ENCODE peak calls at places on chromosomes 13 and 19, in four cellular contexts. L, I, P and M are unnamed samples. For H3K4me1, the result is how much of the 10 kb centered on the place peaks cover.

GRCh38 chr13:21528616-21529015 is 69.5 kb upstream of the ZDHHC20 start:
- DNase-seq in L (no peak), I (no peak), P (no peak), M (no peak)

GRCh38 chr13:73220966-73221720 is 162.3 kb downstream of the KLF5 start:
- DNase-seq in L (no peak), P (no peak), I (peak), M (no peak)

GRCh38 chr13:78572459-78572858 is 30.9 kb downstream of the POU4F1 start:
- DNase-seq in L (no peak), I (no peak), P (no peak), M (no peak)

GRCh38 chr13:85314686-85315085 is 484.5 kb downstream of the SLITRK6 start:
- DNase-seq in I (no peak), P (no peak), L (no peak), M (no peak)

GRCh38 chr19:29532097-29532496 is 6.3 kb downstream of the VSTM2B start:
- DNase-seq in P (no peak), I (no peak), L (no peak), M (no peak)

GRCh38 chr13:65260938-65261880 is 1968.9 kb downstream of the PCDH9 start:
- DNase-seq in I (no peak), P (no peak), L (no peak), M (no peak)

GRCh38 chr19:51002542-51003311 is 1.3 kb upstream of the KLK8 start:
- DNase-seq in I (no peak), L (peak), P (peak), M (peak)

GRCh38 chr19:41218615-41219507 is at the start of gene AXL:
- DNase-seq in L (peak), P (peak), I (peak), M (peak)

GRCh38 chr13:39034085-39034484 is 3.8 kb downstream of the PROSER1 start:
- DNase-seq in I (no peak), L (no peak), P (no peak), M (no peak)

GRCh38 chr19:47240996-47241918 is 10.3 kb upstream of the BBC3 start:
- DNase-seq in L (peak), P (peak), I (peak), M (peak)

GRCh38 chr13:61664821-61665705 is 249.4 kb upstream of the PCDH20 start:
- DNase-seq in P (peak), I (no peak), L (no peak), M (no peak)

GRCh38 chr13:75927183-75927582 is 291.1 kb downstream of the LMO7 start:
- DNase-seq in P (no peak), L (no peak), I (no peak), M (no peak)

GRCh38 chr13:32645854-32646253 is 59.6 kb downstream of the PDS5B start:
- DNase-seq in P (no peak), I (no peak), L (no peak), M (no peak)

GRCh38 chr19:44649578-44650145 is 6.0 kb downstream of the PVR start:
- DNase-seq in I (no peak), P (no peak), L (no peak), M (no peak)

GRCh38 chr19:42306646-42307045 is 4.2 kb upstream of the PAFAH1B3 start:
- DNase-seq in I (no peak), P (no peak), L (no peak), M (no peak)

GRCh38 chr19:49894879-49895565 is 1.7 kb downstream of the IL4I1 start:
- DNase-seq in P (no peak), I (no peak), L (no peak), M (no peak)

GRCh38 chr13:97003071-97003470 is 8.8 kb upstream of the OXGR1 start:
- DNase-seq in L (no peak), I (no peak), P (no peak), M (no peak)

GRCh38 chr13:79382545-79383275 is 23.3 kb downstream of the RBM26 start:
- DNase-seq in I (no peak), P (no peak), L (no peak), M (no peak)

GRCh38 chr13:33262997-33263396 is 22.6 kb downstream of the STARD13 start:
- DNase-seq in I (no peak), P (no peak), L (no peak), M (no peak)

GRCh38 chr19:40605201-40605971 is 4.2 kb downstream of the LTBP4 start:
- DNase-seq in I (peak), L (no peak), P (peak), M (peak)

GRCh38 chr19:5332501-5332900 is 8.1 kb downstream of the PTPRS start:
- DNase-seq in I (no peak), P (no peak), L (no peak), M (no peak)

GRCh38 chr13:42747399-42747873 is 33.9 kb upstream of the FAM216B start:
- DNase-seq in L (no peak), I (no peak), P (no peak), M (no peak)

GRCh38 chr13:77896536-77896935 is 22.1 kb downstream of the EDNRB start:
- DNase-seq in L (no peak), P (no peak), I (no peak), M (no peak)

GRCh38 chr13:98598043-98598442 is 21.1 kb upstream of the STK24 start:
- DNase-seq in L (no peak), I (no peak), P (no peak), M (no peak)

GRCh38 chr13:30477346-30478235 is 11.9 kb upstream of the HMGB1 start:
- DNase-seq in P (no peak), I (no peak), L (no peak), M (no peak)

GRCh38 chr13:86002921-86003488 is 203.8 kb upstream of the SLITRK6 start:
- DNase-seq in I (no peak), P (no peak), L (no peak), M (no peak)

GRCh38 chr19:35712910-35713845 is 4.6 kb upstream of the KMT2B start:
- DNase-seq in I (peak), P (no peak), L (no peak), M (no peak)

GRCh38 chr13:20546559-20546958 is 20.4 kb upstream of the IFT88 start:
- DNase-seq in L (no peak), P (no peak), I (no peak), M (no peak)

DNA sequence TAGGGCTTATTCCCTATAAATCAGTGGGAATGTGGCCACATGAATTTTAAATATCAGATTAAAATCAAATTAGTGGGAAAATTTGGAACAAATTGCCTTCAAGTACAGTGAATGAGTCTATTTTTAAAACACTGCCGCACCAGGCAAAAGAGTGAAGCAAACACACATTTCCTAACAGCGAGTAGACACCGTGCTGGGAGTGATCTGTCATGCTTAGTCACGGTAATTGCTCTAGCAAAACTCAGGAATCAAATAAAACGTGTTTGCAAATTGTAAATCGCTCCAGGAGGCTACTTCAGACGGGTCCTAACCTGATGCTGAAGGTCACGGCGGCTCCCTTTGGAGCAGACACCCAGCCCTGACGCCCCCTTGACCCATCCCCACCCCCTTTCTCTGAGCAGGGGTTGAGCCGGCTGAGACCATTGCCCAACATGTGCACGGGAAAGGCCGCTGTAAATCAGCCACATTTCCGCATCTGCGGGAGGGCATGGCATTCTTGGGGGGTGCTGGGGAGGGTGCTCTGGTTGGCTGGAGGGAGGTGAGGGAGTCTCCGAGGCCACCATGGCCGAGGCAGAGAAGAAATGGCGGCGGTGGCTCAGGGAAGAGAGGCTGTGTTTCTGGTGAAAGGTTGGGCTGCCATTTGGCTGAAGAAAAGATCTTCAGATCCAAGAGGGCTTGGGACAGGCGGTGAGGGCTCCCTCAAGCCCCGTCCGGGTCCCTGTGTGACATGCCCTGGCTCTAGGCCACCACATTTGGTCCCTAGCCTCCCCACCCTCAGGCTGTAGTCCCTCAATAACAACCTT is 8.9 kb downstream of the CEBPA start:
- DNase-seq in P (no peak), L (no peak), I (peak), M (no peak)
- TF ChIP-seq POLR2AphosphoS5 in P (no peak), L (no peak), I (no peak), M (no peak)

DNA sequence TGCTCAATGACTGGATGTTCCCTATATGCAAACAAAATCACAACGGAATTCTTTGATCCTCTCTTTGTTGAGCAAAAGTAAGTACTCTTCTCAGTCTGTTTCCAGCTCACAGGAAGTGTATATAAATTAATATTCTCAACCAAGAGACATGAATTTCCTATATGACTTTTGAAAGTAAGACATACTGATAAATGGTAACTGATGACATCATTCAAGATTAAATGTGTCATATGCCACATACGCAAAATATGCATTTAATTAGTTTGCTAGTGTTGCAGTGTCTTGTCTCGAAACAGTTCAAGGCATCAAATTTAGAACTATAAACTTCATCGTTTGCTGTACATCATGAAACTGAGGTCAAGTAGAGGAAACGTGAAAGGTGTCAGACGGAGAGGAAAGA is 7.9 kb downstream of the CLDN10 start:
- DNase-seq in P (no peak), L (no peak), I (no peak), M (no peak)
- H3K4me1 ChIP-seq in P (under half), L (under half), I (under half), M (under half)

GRCh38 chr19:10717356-10718204 is at the start of gene DNM2:
- DNase-seq in I (peak), L (peak), P (peak), M (peak)
- TF ChIP-seq POLR2A in I (peak), L (peak), P (peak), M (peak)

GRCh38 chr19:7010722-7011593 is 10.3 kb downstream of the MBD3L2B start:
- DNase-seq in P (no peak), I (no peak), L (no peak), M (no peak)

GRCh38 chr19:7007859-7008258 is 13.4 kb downstream of the MBD3L2B start:
- DNase-seq in I (no peak), L (no peak), P (no peak), M (no peak)

GRCh38 chr19:7018828-7019227 is 2.4 kb downstream of the MBD3L2B start:
- DNase-seq in I (no peak), L (no peak), P (no peak), M (no peak)

GRCh38 chr19:7013678-7014077 is 7.6 kb downstream of the MBD3L2B start:
- DNase-seq in P (no peak), L (no peak), I (no peak), M (no peak)
- TF ChIP-seq POLR2AphosphoS5 in P (no peak), L (no peak), I (no peak), M (no peak)

GRCh38 chr13:81223784-81224501 is 883.0 kb upstream of the SPRY2 start:
- DNase-seq in I (no peak), P (no peak), L (no peak), M (no peak)
- H3K4me1 ChIP-seq in I (under half), P (under half), L (under half), M (under half)

DNA sequence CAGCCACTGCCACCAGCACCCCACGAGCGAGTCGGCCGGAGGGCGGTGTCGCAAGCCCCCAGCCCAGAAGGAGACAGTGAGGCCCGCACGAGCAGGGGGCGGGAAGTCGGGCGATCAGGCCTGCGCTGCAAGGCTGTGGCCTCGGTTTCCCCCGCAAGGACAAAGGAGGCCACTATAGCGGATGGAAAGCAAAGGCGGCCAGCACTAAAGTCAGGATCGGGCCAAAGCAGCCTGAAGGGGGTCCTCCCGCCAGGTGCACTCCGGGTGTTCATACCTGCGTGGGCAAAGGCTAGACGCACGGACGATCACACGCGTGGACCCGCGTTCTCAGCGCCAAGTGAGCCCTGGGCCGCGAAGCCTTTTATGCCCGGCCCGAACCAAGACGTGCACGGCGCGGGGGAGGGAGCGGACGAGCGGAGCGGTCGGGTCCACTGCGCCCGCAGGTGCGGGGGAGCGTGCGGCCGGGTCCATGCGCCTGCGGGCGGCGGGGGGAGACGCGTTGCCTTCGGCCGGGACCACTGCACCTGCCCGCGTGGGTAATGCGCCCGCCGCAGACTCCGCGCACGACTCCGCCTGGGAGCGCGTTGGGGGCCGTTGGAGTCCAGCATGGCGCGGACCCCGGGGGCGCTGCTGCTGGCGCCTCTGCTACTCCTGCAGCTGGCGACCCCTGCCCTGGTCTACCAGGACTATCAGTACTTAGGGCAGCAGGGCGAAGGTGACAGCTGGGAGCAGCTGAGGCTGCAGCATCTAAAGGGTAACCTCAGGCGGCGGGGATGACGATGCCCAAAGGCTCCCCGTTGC is at the start of the genes PRDX2 and THSD8:
- DNase-seq in I (peak), L (no peak), P (no peak), M (peak)
- TF ChIP-seq POLR2A in I (peak), L (peak), P (peak), M (peak)

GRCh38 chr19:38928406-38929001 is 2.1 kb downstream of the SARS2 start:
- DNase-seq in L (no peak), P (no peak), I (no peak), M (no peak)

GRCh38 chr19:38933544-38933943 is 2.8 kb downstream of the MRPS12 start:
- DNase-seq in P (no peak), L (no peak), I (no peak), M (no peak)

GRCh38 chr19:38929929-38930775 is at the start of gene SARS2:
- DNase-seq in L (peak), P (peak), I (peak), M (peak)

GRCh38 chr19:38932425-38933179 is 1.9 kb downstream of the MRPS12 start:
- DNase-seq in I (no peak), P (peak), L (no peak), M (no peak)

GRCh38 chr19:38930776-38931761 is at the start of gene MRPS12:
- DNase-seq in L (peak), P (peak), I (peak), M (peak)
- TF ChIP-seq POLR2AphosphoS5 in L (peak), P (peak), I (peak), M (peak)